ENCODE peak calls at places on chromosomes 1 and 21, in eight cellular contexts. One of them, this sample, is unnamed.

GRCh38 chr1:90826024-90826423 is 108.9 kb upstream of the BARHL2 start:
- DNase-seq in lung microvascular endothelial cell: no peak
- DNase-seq in AG09309: no peak
- DNase-seq in hepatocyte: no peak
- DNase-seq in dorsolateral prefrontal cortex: no peak
- DNase-seq in NCI-H774: no peak
- DNase-seq in NCI-H524 treated with DMSO at 0.1 percent for 48 hours: no peak
- DNase-seq in pancreas: no peak
- DNase-seq in this sample: no peak

GRCh38 chr1:67239738-67240137 is 67.9 kb upstream of the IL12RB2 start:
- DNase-seq in NCI-H524 treated with DMSO at 0.1 percent for 48 hours: no peak
- DNase-seq in hepatocyte: no peak
- DNase-seq in AG09309: no peak
- DNase-seq in pancreas: no peak
- DNase-seq in NCI-H774: no peak
- DNase-seq in lung microvascular endothelial cell: no peak
- DNase-seq in dorsolateral prefrontal cortex: no peak
- DNase-seq in this sample: no peak

GRCh38 chr1:110288111-110288510 is 51.1 kb upstream of the RBM15 start:
- DNase-seq in NCI-H774: no peak
- DNase-seq in lung microvascular endothelial cell: no peak
- DNase-seq in AG09309: no peak
- DNase-seq in dorsolateral prefrontal cortex: no peak
- DNase-seq in hepatocyte: no peak
- DNase-seq in pancreas: no peak
- DNase-seq in NCI-H524 treated with DMSO at 0.1 percent for 48 hours: no peak
- DNase-seq in this sample: no peak

GRCh38 chr1:225597926-225598575 is 54.9 kb downstream of the ENAH start:
- DNase-seq in dorsolateral prefrontal cortex: no peak
- DNase-seq in hepatocyte: no peak
- DNase-seq in lung microvascular endothelial cell: no peak
- DNase-seq in AG09309: no peak
- DNase-seq in pancreas: no peak
- DNase-seq in NCI-H524 treated with DMSO at 0.1 percent for 48 hours: no peak
- DNase-seq in NCI-H774: no peak
- DNase-seq in this sample: no peak

GRCh38 chr1:202638019-202638887 is 72.0 kb downstream of the SYT2 start:
- DNase-seq in NCI-H774: no peak
- DNase-seq in pancreas: no peak
- DNase-seq in dorsolateral prefrontal cortex: no peak
- DNase-seq in AG09309: no peak
- DNase-seq in lung microvascular endothelial cell: no peak
- DNase-seq in NCI-H524 treated with DMSO at 0.1 percent for 48 hours: peak; percentile 55
- DNase-seq in hepatocyte: peak; percentile 38
- DNase-seq in this sample: no peak

GRCh38 chr1:12618661-12619395 is 818 bp upstream of the DHRS3 start:
- DNase-seq in hepatocyte: peak; percentile 91
- DNase-seq in NCI-H524 treated with DMSO at 0.1 percent for 48 hours: no peak
- DNase-seq in NCI-H774: no peak
- DNase-seq in pancreas: peak; percentile 78
- DNase-seq in lung microvascular endothelial cell: peak; percentile 80
- DNase-seq in dorsolateral prefrontal cortex: peak; percentile 25
- DNase-seq in AG09309: peak; percentile 69
- DNase-seq in this sample: peak; percentile 74

GRCh38 chr1:62778208-62778607 is 5.7 kb upstream of the ATG4C start:
- DNase-seq in NCI-H524 treated with DMSO at 0.1 percent for 48 hours: no peak
- DNase-seq in dorsolateral prefrontal cortex: no peak
- DNase-seq in pancreas: no peak
- DNase-seq in hepatocyte: no peak
- DNase-seq in AG09309: no peak
- DNase-seq in NCI-H774: no peak
- DNase-seq in lung microvascular endothelial cell: no peak
- DNase-seq in this sample: no peak

GRCh38 chr1:150156868-150157603 is 7.3 kb downstream of the PLEKHO1 start:
- DNase-seq in pancreas: no peak
- DNase-seq in hepatocyte: no peak
- DNase-seq in AG09309: no peak
- DNase-seq in lung microvascular endothelial cell: no peak
- DNase-seq in NCI-H524 treated with DMSO at 0.1 percent for 48 hours: no peak
- DNase-seq in NCI-H774: no peak
- DNase-seq in dorsolateral prefrontal cortex: no peak
- DNase-seq in this sample: no peak

GRCh38 chr1:18486195-18486594 is 5.5 kb downstream of the KLHDC7A start:
- DNase-seq in lung microvascular endothelial cell: no peak
- DNase-seq in NCI-H524 treated with DMSO at 0.1 percent for 48 hours: peak; percentile 44
- DNase-seq in hepatocyte: no peak
- DNase-seq in AG09309: no peak
- DNase-seq in pancreas: no peak
- DNase-seq in dorsolateral prefrontal cortex: no peak
- DNase-seq in NCI-H774: no peak
- DNase-seq in this sample: no peak

GRCh38 chr1:8903908-8904650 is 25.6 kb upstream of the ENO1 start:
- DNase-seq in lung microvascular endothelial cell: peak; percentile 59
- DNase-seq in hepatocyte: peak; percentile 67
- DNase-seq in AG09309: peak; percentile 95
- DNase-seq in NCI-H774: no peak
- DNase-seq in dorsolateral prefrontal cortex: no peak
- DNase-seq in pancreas: no peak
- DNase-seq in NCI-H524 treated with DMSO at 0.1 percent for 48 hours: no peak
- DNase-seq in this sample: peak; percentile 51

GRCh38 chr1:15337656-15338402 is 71.9 kb upstream of the EFHD2 start:
- DNase-seq in NCI-H774: no peak
- DNase-seq in pancreas: no peak
- DNase-seq in hepatocyte: no peak
- DNase-seq in dorsolateral prefrontal cortex: no peak
- DNase-seq in lung microvascular endothelial cell: peak; percentile 73
- DNase-seq in NCI-H524 treated with DMSO at 0.1 percent for 48 hours: no peak
- DNase-seq in AG09309: peak; percentile 46
- DNase-seq in this sample: no peak

GRCh38 chr21:31957631-31958030 is 84.8 kb downstream of the HUNK start:
- DNase-seq in pancreas: no peak
- DNase-seq in hepatocyte: no peak
- DNase-seq in dorsolateral prefrontal cortex: no peak
- DNase-seq in NCI-H774: no peak
- DNase-seq in NCI-H524 treated with DMSO at 0.1 percent for 48 hours: no peak
- DNase-seq in lung microvascular endothelial cell: no peak
- DNase-seq in AG09309: no peak
- DNase-seq in this sample: no peak

GRCh38 chr1:161949543-161949942 is 74.1 kb downstream of the OLFML2B start:
- DNase-seq in AG09309: no peak
- DNase-seq in dorsolateral prefrontal cortex: no peak
- DNase-seq in NCI-H524 treated with DMSO at 0.1 percent for 48 hours: no peak
- DNase-seq in hepatocyte: no peak
- DNase-seq in NCI-H774: no peak
- DNase-seq in lung microvascular endothelial cell: no peak
- DNase-seq in pancreas: no peak
- DNase-seq in this sample: no peak

GRCh38 chr1:85678193-85678592 is 30.0 kb downstream of the ZNHIT6 start:
- DNase-seq in AG09309: no peak
- DNase-seq in lung microvascular endothelial cell: no peak
- DNase-seq in hepatocyte: no peak
- DNase-seq in NCI-H524 treated with DMSO at 0.1 percent for 48 hours: no peak
- DNase-seq in dorsolateral prefrontal cortex: no peak
- DNase-seq in NCI-H774: no peak
- DNase-seq in pancreas: no peak
- DNase-seq in this sample: no peak

GRCh38 chr1:163712321-163712720 is 390.6 kb downstream of the NUF2 start:
- DNase-seq in hepatocyte: no peak
- DNase-seq in NCI-H774: no peak
- DNase-seq in dorsolateral prefrontal cortex: no peak
- DNase-seq in AG09309: no peak
- DNase-seq in pancreas: no peak
- DNase-seq in NCI-H524 treated with DMSO at 0.1 percent for 48 hours: no peak
- DNase-seq in lung microvascular endothelial cell: no peak
- DNase-seq in this sample: no peak

GRCh38 chr21:44425307-44425894 is 29.9 kb upstream of the LRRC3 start:
- DNase-seq in AG09309: no peak
- DNase-seq in NCI-H774: no peak
- DNase-seq in hepatocyte: no peak
- DNase-seq in dorsolateral prefrontal cortex: no peak
- DNase-seq in NCI-H524 treated with DMSO at 0.1 percent for 48 hours: no peak
- DNase-seq in pancreas: peak; percentile 56
- DNase-seq in lung microvascular endothelial cell: no peak
- DNase-seq in this sample: no peak

GRCh38 chr1:42282867-42283583 is 52.0 kb downstream of the FOXJ3 start:
- DNase-seq in pancreas: no peak
- DNase-seq in lung microvascular endothelial cell: no peak
- DNase-seq in dorsolateral prefrontal cortex: no peak
- DNase-seq in NCI-H774: no peak
- DNase-seq in hepatocyte: no peak
- DNase-seq in AG09309: no peak
- DNase-seq in NCI-H524 treated with DMSO at 0.1 percent for 48 hours: no peak
- DNase-seq in this sample: no peak

GRCh38 chr1:168833801-168834224 is 104.8 kb upstream of the DPT start:
- DNase-seq in AG09309: no peak
- DNase-seq in NCI-H774: no peak
- DNase-seq in NCI-H524 treated with DMSO at 0.1 percent for 48 hours: no peak
- DNase-seq in dorsolateral prefrontal cortex: no peak
- DNase-seq in lung microvascular endothelial cell: no peak
- DNase-seq in hepatocyte: no peak
- DNase-seq in pancreas: no peak
- DNase-seq in this sample: no peak

GRCh38 chr1:203692565-203693470 is 66.2 kb downstream of the ATP2B4 start:
- DNase-seq in dorsolateral prefrontal cortex: no peak
- DNase-seq in lung microvascular endothelial cell: peak; percentile 32
- DNase-seq in NCI-H524 treated with DMSO at 0.1 percent for 48 hours: peak; percentile 40
- DNase-seq in hepatocyte: peak; percentile 80
- DNase-seq in NCI-H774: no peak
- DNase-seq in AG09309: peak; percentile 86
- DNase-seq in pancreas: no peak
- DNase-seq in this sample: peak; percentile 76

GRCh38 chr1:38551908-38552307 is 307.7 kb downstream of the RRAGC start:
- DNase-seq in NCI-H524 treated with DMSO at 0.1 percent for 48 hours: no peak
- DNase-seq in pancreas: no peak
- DNase-seq in dorsolateral prefrontal cortex: no peak
- DNase-seq in lung microvascular endothelial cell: no peak
- DNase-seq in NCI-H774: no peak
- DNase-seq in hepatocyte: no peak
- DNase-seq in AG09309: no peak
- DNase-seq in this sample: no peak

GRCh38 chr1:43047135-43047534 is 88.5 kb upstream of the SLC2A1 start:
- DNase-seq in pancreas: no peak
- DNase-seq in hepatocyte: no peak
- DNase-seq in AG09309: no peak
- DNase-seq in NCI-H524 treated with DMSO at 0.1 percent for 48 hours: no peak
- DNase-seq in dorsolateral prefrontal cortex: no peak
- DNase-seq in lung microvascular endothelial cell: no peak
- DNase-seq in NCI-H774: no peak
- DNase-seq in this sample: no peak

GRCh38 chr1:10751160-10751559 is 45.3 kb downstream of the CASZ1 start:
- DNase-seq in NCI-H524 treated with DMSO at 0.1 percent for 48 hours: no peak
- DNase-seq in dorsolateral prefrontal cortex: no peak
- DNase-seq in NCI-H774: no peak
- DNase-seq in pancreas: no peak
- DNase-seq in lung microvascular endothelial cell: no peak
- DNase-seq in hepatocyte: no peak
- DNase-seq in AG09309: no peak
- DNase-seq in this sample: no peak

GRCh38 chr1:247294282-247294681 is 37.4 kb downstream of the ZNF496 start:
- DNase-seq in pancreas: no peak
- DNase-seq in AG09309: peak; percentile 63
- DNase-seq in NCI-H774: no peak
- DNase-seq in lung microvascular endothelial cell: no peak
- DNase-seq in dorsolateral prefrontal cortex: no peak
- DNase-seq in NCI-H524 treated with DMSO at 0.1 percent for 48 hours: no peak
- DNase-seq in hepatocyte: no peak
- DNase-seq in this sample: no peak

GRCh38 chr21:45365608-45366241 is 39.2 kb upstream of the COL18A1 start:
- DNase-seq in lung microvascular endothelial cell: peak; percentile 73
- DNase-seq in NCI-H524 treated with DMSO at 0.1 percent for 48 hours: no peak
- DNase-seq in NCI-H774: no peak
- DNase-seq in AG09309: no peak
- DNase-seq in pancreas: no peak
- DNase-seq in dorsolateral prefrontal cortex: no peak
- DNase-seq in hepatocyte: peak; percentile 48
- DNase-seq in this sample: no peak

GRCh38 chr1:10339815-10340214 is 59.0 kb upstream of the PGD start:
- DNase-seq in NCI-H524 treated with DMSO at 0.1 percent for 48 hours: no peak
- DNase-seq in NCI-H774: no peak
- DNase-seq in hepatocyte: peak; percentile 54
- DNase-seq in dorsolateral prefrontal cortex: peak; percentile 87
- DNase-seq in pancreas: no peak
- DNase-seq in AG09309: no peak
- DNase-seq in lung microvascular endothelial cell: peak; percentile 92
- DNase-seq in this sample: peak; percentile 50

GRCh38 chr1:226126824-226127591 is 59.5 kb downstream of the ACBD3 start:
- DNase-seq in AG09309: no peak
- DNase-seq in NCI-H774: no peak
- DNase-seq in NCI-H524 treated with DMSO at 0.1 percent for 48 hours: no peak
- DNase-seq in dorsolateral prefrontal cortex: no peak
- DNase-seq in pancreas: peak; percentile 64
- DNase-seq in lung microvascular endothelial cell: no peak
- DNase-seq in hepatocyte: peak; percentile 57
- DNase-seq in this sample: no peak

GRCh38 chr1:227437495-227438008 is 119.3 kb upstream of the CDC42BPA start:
- DNase-seq in lung microvascular endothelial cell: peak; percentile 79
- DNase-seq in pancreas: no peak
- DNase-seq in hepatocyte: peak; percentile 52
- DNase-seq in AG09309: no peak
- DNase-seq in NCI-H524 treated with DMSO at 0.1 percent for 48 hours: peak; percentile 44
- DNase-seq in NCI-H774: peak; percentile 26
- DNase-seq in dorsolateral prefrontal cortex: no peak
- DNase-seq in this sample: no peak